ENCODE peak calls at places on chromosomes 7 and 10, in ten cellular contexts. U is IMR-90, Y is transverse colon, M is sigmoid colon, N is adrenal gland, K is breast epithelium, W is gastrocnemius medialis, F is stomach, Z is A549, G is uterus. O is an unnamed sample. For H3K4me1, the result is how much of the 10 kb centered on the place peaks cover.

GRCh38 chr7:105532709-105533460 is 884 bp downstream of the RINT1 start:
- DNase-seq in U (no peak), G (no peak), M (no peak), Y (no peak), W (no peak), K (no peak), N (no peak), F (no peak), Z (no peak), O (no peak)

GRCh38 chr10:52517017-52517416 is 202.9 kb downstream of the DKK1 start:
- DNase-seq in K (no peak), M (no peak), G (no peak), F (no peak), W (no peak), Z (no peak), Y (no peak), U (no peak), N (no peak), O (no peak)

GRCh38 chr10:86438091-86438749 is 71.6 kb upstream of the GRID1 start:
- DNase-seq in Z (no peak), G (no peak), Y (no peak), W (no peak), K (no peak), U (no peak), F (no peak), N (no peak), M (no peak), O (no peak)

GRCh38 chr10:71966046-71967004 is 2.1 kb downstream of the CHST3 start:
- DNase-seq in F (no peak), U (peak), M (peak), Z (peak), K (no peak), G (no peak), Y (no peak), W (no peak), N (no peak), O (no peak)

GRCh38 chr10:73590881-73591577 is at the start of gene USP54:
- DNase-seq in U (peak), W (no peak), Y (no peak), F (no peak), N (no peak), K (no peak), M (no peak), G (no peak), Z (peak), O (peak)

GRCh38 chr10:87534173-87534858 is 29.6 kb downstream of the MINPP1 start:
- DNase-seq in U (no peak), N (no peak), F (no peak), W (no peak), K (no peak), Z (no peak), G (no peak), Y (no peak), M (no peak), O (no peak)

GRCh38 chr10:14523286-14523685 is 192.6 kb upstream of the FRMD4A start:
- DNase-seq in N (no peak), F (no peak), Z (no peak), M (no peak), W (no peak), U (no peak), G (no peak), K (no peak), Y (peak), O (no peak)

GRCh38 chr10:122419890-122420623 is 34.4 kb upstream of the ARMS2 start:
- DNase-seq in M (peak), K (no peak), Z (no peak), F (no peak), U (peak), N (peak), Y (no peak), G (no peak), W (no peak), O (no peak)

GRCh38 chr7:29177963-29178612 is 16.5 kb upstream of the CHN2 start:
- DNase-seq in Z (no peak), Y (peak), W (peak), M (peak), G (peak), K (no peak), F (peak), N (peak), U (no peak), O (peak)

GRCh38 chr7:7687800-7688199 is 30.6 kb downstream of the RPA3 start:
- DNase-seq in Z (no peak), W (no peak), F (no peak), Y (no peak), M (no peak), U (no peak), N (no peak), G (no peak), K (no peak), O (no peak)

GRCh38 chr7:98283127-98283886 is 1.8 kb downstream of the BRI3 start:
- DNase-seq in N (peak), G (peak), Z (no peak), K (no peak), M (peak), U (peak), Y (peak), W (peak), F (peak), O (peak)

GRCh38 chr10:114767101-114767588 is 54.4 kb upstream of the FHIP2A start:
- DNase-seq in G (no peak), F (no peak), N (peak), Y (no peak), W (no peak), M (no peak), Z (no peak), U (peak), K (no peak), O (no peak)

GRCh38 chr7:45885264-45885882 is 2.9 kb upstream of the IGFBP1 start:
- DNase-seq in K (no peak), W (no peak), G (no peak), F (no peak), Z (peak), N (no peak), Y (no peak), U (no peak), M (no peak), O (no peak)

GRCh38 chr7:31076641-31077310 is 24.7 kb downstream of the ADCYAP1R1 start:
- DNase-seq in U (no peak), Y (no peak), M (peak), G (no peak), K (no peak), Z (no peak), W (no peak), N (no peak), F (no peak), O (no peak)

GRCh38 chr7:85014936-85015335 is 171.9 kb downstream of the SEMA3D start:
- DNase-seq in G (no peak), K (no peak), N (no peak), Z (peak), M (no peak), U (no peak), W (no peak), F (no peak), Y (no peak), O (no peak)

GRCh38 chr10:32851301-32851700 is 106.7 kb downstream of the ITGB1 start:
- DNase-seq in Y (no peak), Z (no peak), N (no peak), G (no peak), M (no peak), K (no peak), F (no peak), W (no peak), U (no peak), O (no peak)

GRCh38 chr10:67815571-67816059 is 22.4 kb downstream of the DNAJC12 start:
- DNase-seq in M (no peak), Y (no peak), Z (peak), U (peak), K (no peak), F (no peak), G (no peak), W (no peak), N (peak), O (no peak)

GRCh38 chr10:22346087-22346661 is 878 bp downstream of the SPAG6 start:
- DNase-seq in Y (no peak), M (no peak), Z (no peak), F (no peak), U (no peak), G (no peak), W (no peak), K (no peak), N (no peak), O (no peak)

GRCh38 chr10:72087969-72088878 is at the start of gene SPOCK2:
- DNase-seq in M (no peak), U (no peak), Y (peak), N (peak), W (no peak), K (no peak), Z (no peak), F (no peak), G (no peak), O (peak)

GRCh38 chr10:100826983-100827818 is 81.8 kb downstream of the PAX2 start:
- DNase-seq in F (peak), Y (peak), M (peak), K (peak), N (no peak), G (no peak), Z (peak), W (no peak), U (no peak), O (peak)

GRCh38 chr10:11538834-11539190 is 72.6 kb downstream of the USP6NL start:
- DNase-seq in M (no peak), N (no peak), U (no peak), G (no peak), K (no peak), W (no peak), Y (no peak), F (no peak), Z (no peak), O (no peak)

GRCh38 chr7:137421389-137421788 is 77.9 kb upstream of the PTN start:
- DNase-seq in W (peak), K (no peak), F (no peak), Z (no peak), U (peak), N (no peak), G (peak), M (peak), Y (no peak), O (no peak)

GRCh38 chr10:104440221-104440620 is 86.6 kb downstream of the CFAP58 start:
- DNase-seq in M (no peak), N (no peak), G (no peak), Z (no peak), K (no peak), Y (no peak), U (peak), F (no peak), W (no peak), O (no peak)

GRCh38 chr7:79810945-79811344 is 323.7 kb upstream of the GNAI1 start:
- DNase-seq in U (peak), M (no peak), F (no peak), N (no peak), K (no peak), W (no peak), Z (no peak), G (no peak), Y (no peak), O (no peak)

GRCh38 chr7:146773506-146773905 is 656.9 kb downstream of the CNTNAP2 start:
- DNase-seq in G (no peak), K (no peak), U (no peak), N (no peak), W (no peak), M (no peak), Z (no peak), F (no peak), Y (no peak), O (no peak)

GRCh38 chr10:685613-686012 is 3.9 kb downstream of the DIP2C start:
- DNase-seq in Y (no peak), K (no peak), F (no peak), M (no peak), G (no peak), N (no peak), Z (no peak), W (no peak), U (no peak), O (no peak)

GRCh38 chr7:107949443-107949935 is 53.5 kb downstream of the LAMB1 start:
- DNase-seq in G (no peak), F (no peak), M (no peak), K (no peak), W (no peak), N (no peak), Z (no peak), U (no peak), Y (no peak), O (no peak)

GRCh38 chr7:107951172-107951787 is 51.7 kb downstream of the LAMB1 start:
- DNase-seq in M (no peak), N (peak), G (no peak), U (no peak), Z (no peak), W (no peak), F (peak), K (no peak), Y (no peak), O (no peak)

GRCh38 chr7:107953924-107954303 is 49.0 kb downstream of the LAMB1 start:
- DNase-seq in Y (no peak), K (no peak), M (no peak), W (no peak), G (no peak), N (no peak), F (no peak), Z (no peak), U (peak), O (no peak)

GRCh38 chr7:107953265-107953923 is 49.6 kb downstream of the LAMB1 start:
- DNase-seq in N (no peak), Y (no peak), K (no peak), G (no peak), W (no peak), Z (no peak), U (no peak), M (no peak), F (no peak), O (no peak)

GRCh38 chr7:107951896-107952295 is 51.1 kb downstream of the LAMB1 start:
- DNase-seq in U (no peak), G (no peak), Z (no peak), N (no peak), F (no peak), Y (no peak), M (no peak), W (no peak), K (no peak), O (no peak)
- H3K4me1 ChIP-seq in U (under half), G (under half), Z (half or more), N (half or more), F (half or more), Y (under half), M (under half), W (under half), K (under half), O (under half)

GRCh38 chr7:44071726-44072363 is 6.5 kb upstream of the PGAM2 start:
- DNase-seq in N (no peak), M (no peak), W (no peak), K (no peak), G (no peak), F (no peak), U (no peak), Z (no peak), Y (peak), O (no peak)
- TF ChIP-seq POLR2A in N (no peak), M (no peak), W (no peak), K (no peak), G (no peak), F (no peak), U (no peak), Z (no peak), Y (no peak), O (no peak)

GRCh38 chr10:80455461-80456345 is 1.6 kb downstream of the TSPAN14 start:
- DNase-seq in F (no peak), N (no peak), G (no peak), U (no peak), M (no peak), Y (no peak), W (no peak), K (no peak), Z (no peak), O (no peak)
- H3K4me1 ChIP-seq in F (half or more), N (under half), G (under half), U (under half), M (under half), Y (under half), W (under half), K (under half), Z (half or more), O (half or more)

GRCh38 chr7:142806957-142807356 is 36.2 kb downstream of the PRSS2 start:
- DNase-seq in U (no peak), G (no peak), Z (no peak), M (no peak), K (no peak), Y (no peak), W (no peak), N (no peak), F (no peak), O (no peak)

GRCh38 chr7:142809671-142810070 is 38.9 kb downstream of the PRSS2 start:
- DNase-seq in M (no peak), U (no peak), K (no peak), N (no peak), G (no peak), W (no peak), Y (no peak), F (no peak), Z (no peak), O (no peak)

GRCh38 chr7:142808461-142808801 is 37.7 kb downstream of the PRSS2 start:
- DNase-seq in U (no peak), Z (no peak), G (no peak), K (no peak), Y (no peak), F (no peak), M (no peak), W (no peak), N (no peak), O (no peak)

GRCh38 chr7:142807855-142808460 is 37.2 kb downstream of the PRSS2 start:
- DNase-seq in M (no peak), W (no peak), Z (no peak), N (no peak), U (peak), Y (no peak), F (no peak), G (no peak), K (no peak), O (no peak)

DNA sequence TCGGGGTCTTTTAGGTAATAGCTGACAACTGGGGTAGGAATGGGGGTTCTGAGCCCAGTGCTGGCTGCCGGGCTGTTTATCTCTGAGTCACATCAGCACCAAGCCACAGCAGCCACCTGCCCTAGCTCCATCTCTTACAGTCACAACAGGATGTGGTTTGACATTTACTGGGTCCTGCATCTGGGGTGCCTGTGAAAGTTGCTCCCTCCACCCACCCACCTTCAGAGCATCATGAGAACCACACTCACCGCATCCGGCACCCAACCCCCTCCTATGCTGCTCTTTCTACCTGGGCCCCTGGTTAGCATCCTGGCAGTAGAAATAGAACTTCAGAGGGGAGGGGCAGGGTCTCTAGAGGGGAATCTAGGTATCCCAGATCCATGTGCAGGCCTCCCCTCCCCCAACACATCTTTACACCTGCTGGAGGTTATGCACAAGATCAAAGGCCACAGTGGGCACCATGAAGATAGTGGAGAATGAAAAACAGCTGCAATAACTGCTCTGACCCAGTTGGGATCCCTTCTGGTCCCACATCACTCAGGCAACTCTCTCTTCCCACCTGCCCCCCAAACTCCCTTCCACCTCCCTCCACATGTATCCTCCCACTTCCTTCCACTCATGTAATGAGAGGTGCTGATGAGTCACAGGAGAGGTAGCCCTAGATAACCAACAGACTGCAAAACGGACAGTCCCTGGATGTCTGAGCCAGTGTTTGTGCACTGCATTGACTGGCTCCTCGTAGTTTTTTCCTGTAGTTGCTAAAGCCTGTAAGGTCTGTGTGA is 38.2 kb downstream of the PRSS2 start:
- DNase-seq in U (peak), M (no peak), K (no peak), Y (peak), N (no peak), F (peak), Z (no peak), W (peak), G (no peak), O (no peak)
- TF ChIP-seq POLR2A in U (no peak), M (no peak), K (no peak), Y (no peak), N (no peak), F (no peak), Z (no peak), W (no peak), G (no peak), O (no peak)

GRCh38 chr10:102767428-102768160 is 23.8 kb downstream of the WBP1L start:
- DNase-seq in M (no peak), N (peak), U (no peak), K (no peak), G (no peak), Z (no peak), Y (no peak), F (no peak), W (no peak), O (no peak)
- H3K4me1 ChIP-seq in M (under half), N (half or more), U (under half), K (under half), G (under half), Z (under half), Y (under half), F (half or more), W (under half), O (half or more)

DNA sequence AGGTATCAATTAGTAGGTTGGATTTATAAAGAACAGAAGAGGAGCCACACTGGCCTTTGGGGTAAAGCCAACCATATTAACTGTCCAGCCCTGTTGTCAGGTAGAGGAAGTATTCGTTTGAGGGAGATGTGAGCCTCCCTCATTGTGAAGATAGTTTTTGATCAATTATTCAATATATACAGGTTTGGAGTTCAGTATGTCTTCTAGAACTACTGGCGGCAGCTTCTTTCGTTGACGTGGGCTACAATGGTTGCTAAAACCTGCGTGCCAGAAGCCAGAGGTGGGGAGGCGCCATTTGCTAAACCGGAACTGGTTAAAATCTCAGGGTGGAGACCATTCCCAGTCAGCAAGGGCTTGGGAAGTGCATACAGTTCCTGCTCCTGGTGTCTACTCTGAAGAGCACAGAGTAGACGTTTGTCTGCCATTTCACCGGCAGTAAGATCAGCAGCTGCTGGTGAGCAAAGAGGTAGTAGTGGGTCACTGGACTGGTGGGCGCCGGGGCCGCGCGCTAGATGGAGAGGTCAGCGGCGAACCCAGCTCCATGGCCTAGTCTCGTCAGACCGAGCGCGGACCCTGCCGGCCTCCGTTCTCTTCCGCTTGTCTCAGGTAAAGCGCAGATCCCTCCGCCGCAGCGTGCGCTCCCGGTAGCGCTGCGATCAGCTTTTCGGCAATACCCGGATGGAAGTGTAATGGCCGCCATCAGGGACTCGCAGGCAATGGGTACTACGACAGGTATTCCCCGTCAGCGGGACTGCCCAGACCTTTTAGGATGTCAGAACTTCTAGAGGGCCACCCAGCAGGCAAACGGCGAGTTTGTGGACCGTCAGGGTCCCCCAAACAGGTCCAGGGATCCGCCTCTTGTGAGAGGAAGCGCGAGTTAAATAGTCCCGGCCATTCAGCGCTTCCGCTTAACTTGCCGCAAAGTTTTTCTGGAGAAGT is at the start of gene ZNF518A:
- DNase-seq in F (peak), W (peak), U (peak), Z (peak), Y (peak), K (peak), M (peak), G (peak), N (peak), O (peak)
- TF ChIP-seq POLR2A in F (no peak), W (no peak), U (peak), Z (peak), Y (peak), K (no peak), M (no peak), G (no peak), N (peak), O (no peak)

GRCh38 chr10:132407846-132408278 is 10.9 kb downstream of the PWWP2B start:
- DNase-seq in M (peak), G (no peak), U (peak), F (peak), W (no peak), Y (peak), Z (no peak), K (peak), N (peak), O (peak)
- H3K4me1 ChIP-seq in M (under half), G (under half), U (under half), F (half or more), W (under half), Y (under half), Z (under half), K (under half), N (half or more), O (half or more)

DNA sequence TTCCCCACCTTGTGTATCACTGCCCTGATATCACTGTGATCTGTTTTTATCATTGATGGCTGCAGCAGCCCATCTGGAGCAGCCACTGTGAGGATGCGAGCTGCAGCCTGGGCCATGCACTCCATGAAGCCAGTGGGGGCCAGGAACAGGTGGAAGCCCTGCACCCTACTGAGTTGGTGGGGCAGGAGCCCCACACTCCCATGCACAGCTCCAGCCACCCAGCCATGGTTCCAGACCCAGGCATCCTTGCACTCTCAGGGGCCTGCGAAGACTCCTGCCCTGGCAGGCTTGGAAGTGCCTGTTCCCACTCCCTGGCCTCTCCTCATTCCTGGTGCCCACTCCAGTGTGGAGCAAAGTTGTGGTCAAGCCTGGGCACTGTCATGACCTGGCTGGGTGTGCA is 424.0 kb upstream of the FZD8 start:
- DNase-seq in K (no peak), W (no peak), M (no peak), Y (no peak), G (no peak), F (no peak), N (no peak), U (no peak), Z (no peak), O (no peak)
- TF ChIP-seq POLR2A in K (no peak), W (no peak), M (no peak), Y (no peak), G (no peak), F (no peak), N (no peak), U (no peak), Z (no peak), O (no peak)